ENCODE peak calls at places on chromosomes 3 and 15, in five cellular contexts. One of them, this sample, is unnamed.

GRCh38 chr3:157493627-157494550 is 9.3 kb downstream of the VEPH1 start:
- DNase-seq in endothelial cell: no peak
- DNase-seq in hippocampal formation: no peak
- DNase-seq in NCI-H2171 treated with DMSO at 0.1 percent for 48 hours: peak; percentile 72
- DNase-seq in GM03348: peak; percentile 52
- DNase-seq in this sample: peak; percentile 67

GRCh38 chr3:66858656-66859381 is 139.3 kb upstream of the KBTBD8 start:
- DNase-seq in endothelial cell: peak; percentile 17
- DNase-seq in hippocampal formation: no peak
- DNase-seq in NCI-H2171 treated with DMSO at 0.1 percent for 48 hours: no peak
- DNase-seq in GM03348: no peak
- DNase-seq in this sample: no peak

GRCh38 chr15:69848551-69849231 is 249.0 kb downstream of the TLE3 start:
- DNase-seq in endothelial cell: no peak
- DNase-seq in hippocampal formation: no peak
- DNase-seq in NCI-H2171 treated with DMSO at 0.1 percent for 48 hours: no peak
- DNase-seq in GM03348: no peak
- DNase-seq in this sample: no peak

GRCh38 chr3:16455946-16456345 is 57.6 kb downstream of the RFTN1 start:
- DNase-seq in endothelial cell: no peak
- DNase-seq in hippocampal formation: no peak
- DNase-seq in NCI-H2171 treated with DMSO at 0.1 percent for 48 hours: no peak
- DNase-seq in GM03348: no peak
- DNase-seq in this sample: no peak

GRCh38 chr3:111923821-111924220 is 55.0 kb upstream of the ABHD10 start:
- DNase-seq in endothelial cell: no peak
- DNase-seq in hippocampal formation: no peak
- DNase-seq in NCI-H2171 treated with DMSO at 0.1 percent for 48 hours: no peak
- DNase-seq in GM03348: no peak
- DNase-seq in this sample: no peak

GRCh38 chr3:185572183-185572582 is 13.9 kb upstream of the SENP2 start:
- DNase-seq in endothelial cell: no peak
- DNase-seq in hippocampal formation: no peak
- DNase-seq in NCI-H2171 treated with DMSO at 0.1 percent for 48 hours: no peak
- DNase-seq in GM03348: no peak
- DNase-seq in this sample: no peak

GRCh38 chr3:105362021-105362665 is 4.6 kb upstream of the ALCAM start:
- DNase-seq in endothelial cell: no peak
- DNase-seq in hippocampal formation: no peak
- DNase-seq in NCI-H2171 treated with DMSO at 0.1 percent for 48 hours: no peak
- DNase-seq in GM03348: peak; percentile 34
- DNase-seq in this sample: no peak

GRCh38 chr15:27844018-27844666 is 255.0 kb downstream of the OCA2 start:
- DNase-seq in endothelial cell: no peak
- DNase-seq in hippocampal formation: no peak
- DNase-seq in NCI-H2171 treated with DMSO at 0.1 percent for 48 hours: no peak
- DNase-seq in GM03348: peak; percentile 78
- DNase-seq in this sample: no peak

GRCh38 chr3:158761350-158761749 is 29.1 kb upstream of the RARRES1 start:
- DNase-seq in endothelial cell: no peak
- DNase-seq in hippocampal formation: no peak
- DNase-seq in NCI-H2171 treated with DMSO at 0.1 percent for 48 hours: peak; percentile 27
- DNase-seq in GM03348: no peak
- DNase-seq in this sample: no peak

GRCh38 chr3:57951106-57951882 is 56.9 kb upstream of the FLNB start:
- DNase-seq in endothelial cell: no peak
- DNase-seq in hippocampal formation: no peak
- DNase-seq in NCI-H2171 treated with DMSO at 0.1 percent for 48 hours: no peak
- DNase-seq in GM03348: peak; percentile 84
- DNase-seq in this sample: no peak

GRCh38 chr15:65414841-65415621 is 7.7 kb downstream of the IGDCC4 start:
- DNase-seq in endothelial cell: peak; percentile 55
- DNase-seq in hippocampal formation: peak; percentile 29
- DNase-seq in NCI-H2171 treated with DMSO at 0.1 percent for 48 hours: peak; percentile 94
- DNase-seq in GM03348: no peak
- DNase-seq in this sample: peak; percentile 92

GRCh38 chr3:142498397-142499180 is 50.8 kb upstream of the XRN1 start:
- DNase-seq in endothelial cell: no peak
- DNase-seq in hippocampal formation: no peak
- DNase-seq in NCI-H2171 treated with DMSO at 0.1 percent for 48 hours: no peak
- DNase-seq in GM03348: no peak
- DNase-seq in this sample: no peak

GRCh38 chr15:83285979-83286553 is 1.6 kb upstream of the BNC1 start:
- DNase-seq in endothelial cell: no peak
- DNase-seq in hippocampal formation: no peak
- DNase-seq in NCI-H2171 treated with DMSO at 0.1 percent for 48 hours: no peak
- DNase-seq in GM03348: peak; percentile 77
- DNase-seq in this sample: no peak

GRCh38 chr3:29922990-29923746 is 642.3 kb downstream of the RBMS3 start:
- DNase-seq in endothelial cell: peak; percentile 41
- DNase-seq in hippocampal formation: no peak
- DNase-seq in NCI-H2171 treated with DMSO at 0.1 percent for 48 hours: no peak
- DNase-seq in GM03348: peak; percentile 75
- DNase-seq in this sample: no peak

GRCh38 chr3:111737056-111737711 is 121.9 kb upstream of the PHLDB2 start:
- DNase-seq in endothelial cell: no peak
- DNase-seq in hippocampal formation: no peak
- DNase-seq in NCI-H2171 treated with DMSO at 0.1 percent for 48 hours: no peak
- DNase-seq in GM03348: no peak
- DNase-seq in this sample: no peak

GRCh38 chr15:78691167-78691872 is 50.3 kb upstream of the CHRNB4 start:
- DNase-seq in endothelial cell: no peak
- DNase-seq in hippocampal formation: no peak
- DNase-seq in NCI-H2171 treated with DMSO at 0.1 percent for 48 hours: no peak
- DNase-seq in GM03348: no peak
- DNase-seq in this sample: no peak

GRCh38 chr15:84813435-84813834 is 3.7 kb upstream of the ALPK3 start:
- DNase-seq in endothelial cell: no peak
- DNase-seq in hippocampal formation: no peak
- DNase-seq in NCI-H2171 treated with DMSO at 0.1 percent for 48 hours: no peak
- DNase-seq in GM03348: no peak
- DNase-seq in this sample: no peak

GRCh38 chr3:12907296-12907695 is 65.9 kb upstream of the RPL32 start:
- DNase-seq in endothelial cell: no peak
- DNase-seq in hippocampal formation: no peak
- DNase-seq in NCI-H2171 treated with DMSO at 0.1 percent for 48 hours: no peak
- DNase-seq in GM03348: no peak
- DNase-seq in this sample: no peak

GRCh38 chr15:82891025-82891390 is 61.5 kb downstream of the HOMER2 start:
- DNase-seq in endothelial cell: no peak
- DNase-seq in hippocampal formation: no peak
- DNase-seq in NCI-H2171 treated with DMSO at 0.1 percent for 48 hours: no peak
- DNase-seq in GM03348: no peak
- DNase-seq in this sample: no peak

GRCh38 chr3:38516669-38517068 is 20.5 kb downstream of the EXOG start:
- DNase-seq in endothelial cell: no peak
- DNase-seq in hippocampal formation: no peak
- DNase-seq in NCI-H2171 treated with DMSO at 0.1 percent for 48 hours: no peak
- DNase-seq in GM03348: no peak
- DNase-seq in this sample: no peak

GRCh38 chr15:58626378-58626777 is 123.1 kb downstream of the ADAM10 start:
- DNase-seq in endothelial cell: no peak
- DNase-seq in hippocampal formation: no peak
- DNase-seq in NCI-H2171 treated with DMSO at 0.1 percent for 48 hours: no peak
- DNase-seq in GM03348: no peak
- DNase-seq in this sample: no peak

GRCh38 chr3:75001330-75001729 is 386.9 kb upstream of the CNTN3 start:
- DNase-seq in endothelial cell: no peak
- DNase-seq in hippocampal formation: no peak
- DNase-seq in NCI-H2171 treated with DMSO at 0.1 percent for 48 hours: peak; percentile 0
- DNase-seq in GM03348: peak; percentile 43
- DNase-seq in this sample: peak; percentile 1

GRCh38 chr3:119831941-119832371 is 50.1 kb downstream of the NR1I2 start:
- DNase-seq in endothelial cell: no peak
- DNase-seq in hippocampal formation: no peak
- DNase-seq in NCI-H2171 treated with DMSO at 0.1 percent for 48 hours: no peak
- DNase-seq in GM03348: peak; percentile 28
- DNase-seq in this sample: no peak

GRCh38 chr3:66195347-66195783 is 25.4 kb upstream of the SLC25A26 start:
- DNase-seq in endothelial cell: peak; percentile 15
- DNase-seq in hippocampal formation: peak; percentile 61
- DNase-seq in NCI-H2171 treated with DMSO at 0.1 percent for 48 hours: peak; percentile 80
- DNase-seq in GM03348: peak; percentile 85
- DNase-seq in this sample: no peak

GRCh38 chr3:153232737-153233330 is 70.8 kb downstream of the RAP2B start:
- DNase-seq in endothelial cell: no peak
- DNase-seq in hippocampal formation: no peak
- DNase-seq in NCI-H2171 treated with DMSO at 0.1 percent for 48 hours: no peak
- DNase-seq in GM03348: peak; percentile 69
- DNase-seq in this sample: no peak

GRCh38 chr3:71107926-71108325 is 475.6 kb downstream of the FOXP1 start:
- DNase-seq in endothelial cell: no peak
- DNase-seq in hippocampal formation: no peak
- DNase-seq in NCI-H2171 treated with DMSO at 0.1 percent for 48 hours: no peak
- DNase-seq in GM03348: no peak
- DNase-seq in this sample: no peak

GRCh38 chr3:154778057-154778456 is 302.1 kb upstream of the MME start:
- DNase-seq in endothelial cell: no peak
- DNase-seq in hippocampal formation: no peak
- DNase-seq in NCI-H2171 treated with DMSO at 0.1 percent for 48 hours: no peak
- DNase-seq in GM03348: no peak
- DNase-seq in this sample: no peak

GRCh38 chr3:12143949-12144504 is 14.7 kb downstream of the TIMP4 start:
- DNase-seq in endothelial cell: no peak
- DNase-seq in hippocampal formation: no peak
- DNase-seq in NCI-H2171 treated with DMSO at 0.1 percent for 48 hours: no peak
- DNase-seq in GM03348: peak; percentile 71
- DNase-seq in this sample: no peak

GRCh38 chr3:174035317-174035886 is 637.9 kb downstream of the NLGN1 start:
- DNase-seq in endothelial cell: no peak
- DNase-seq in hippocampal formation: no peak
- DNase-seq in NCI-H2171 treated with DMSO at 0.1 percent for 48 hours: peak; percentile 65
- DNase-seq in GM03348: no peak
- DNase-seq in this sample: peak; percentile 71

GRCh38 chr3:5239602-5240001 is 52.1 kb downstream of the EDEM1 start:
- DNase-seq in endothelial cell: no peak
- DNase-seq in hippocampal formation: no peak
- DNase-seq in NCI-H2171 treated with DMSO at 0.1 percent for 48 hours: no peak
- DNase-seq in GM03348: peak; percentile 26
- DNase-seq in this sample: no peak

GRCh38 chr15:62607643-62608042 is 434.9 kb upstream of the TPM1 start:
- DNase-seq in endothelial cell: no peak
- DNase-seq in hippocampal formation: no peak
- DNase-seq in NCI-H2171 treated with DMSO at 0.1 percent for 48 hours: no peak
- DNase-seq in GM03348: peak; percentile 61
- DNase-seq in this sample: no peak

GRCh38 chr3:128447561-128448013 is 19.1 kb downstream of the DNAJB8 start:
- DNase-seq in endothelial cell: no peak
- DNase-seq in hippocampal formation: no peak
- DNase-seq in NCI-H2171 treated with DMSO at 0.1 percent for 48 hours: no peak
- DNase-seq in GM03348: no peak
- DNase-seq in this sample: no peak

GRCh38 chr15:71379893-71380292 is 264.6 kb downstream of the THSD4 start:
- DNase-seq in endothelial cell: no peak
- DNase-seq in hippocampal formation: no peak
- DNase-seq in NCI-H2171 treated with DMSO at 0.1 percent for 48 hours: no peak
- DNase-seq in GM03348: no peak
- DNase-seq in this sample: no peak

GRCh38 chr15:80452166-80452565 is 48.0 kb downstream of the ARNT2 start:
- DNase-seq in endothelial cell: no peak
- DNase-seq in hippocampal formation: no peak
- DNase-seq in NCI-H2171 treated with DMSO at 0.1 percent for 48 hours: no peak
- DNase-seq in GM03348: no peak
- DNase-seq in this sample: no peak

This sample was measured in NCI-H446.